ENCODE peak calls at places on chromosomes 1 and 21, in five cellular contexts. P is IMR-90, S is colonic mucosa, D is fibroblast of mammary gland, Z is breast epithelium. B is an unnamed sample.

GRCh38 chr1:170146861-170147260 is 1.1 kb downstream of the NTMT2 start:
- DNase-seq in Z (no peak), P (no peak), D (no peak), S (no peak), B (no peak)

GRCh38 chr1:162388615-162389014 is 7.1 kb downstream of the C1orf226 start:
- DNase-seq in D (peak), Z (no peak), P (no peak), S (no peak), B (peak)

GRCh38 chr1:30777906-30778155 is 20.3 kb upstream of the LAPTM5 start:
- DNase-seq in S (no peak), P (no peak), D (no peak), Z (no peak), B (no peak)

GRCh38 chr1:108041360-108042143 is 76.6 kb upstream of the VAV3 start:
- DNase-seq in S (no peak), Z (peak), D (no peak), P (no peak), B (peak)

GRCh38 chr1:72281144-72281543 is 1.2 kb downstream of the NEGR1 start:
- DNase-seq in Z (no peak), D (peak), P (peak), S (no peak), B (no peak)

GRCh38 chr1:212928323-212929281 is 21.7 kb upstream of the VASH2 start:
- DNase-seq in P (peak), D (no peak), Z (no peak), S (no peak), B (no peak)

GRCh38 chr1:34829250-34829649 is 30.3 kb downstream of the SMIM12 start:
- DNase-seq in Z (no peak), P (no peak), D (peak), S (no peak), B (no peak)

GRCh38 chr1:244970661-244971523 is 106.5 kb upstream of the HNRNPU start:
- DNase-seq in P (peak), Z (peak), S (peak), D (peak), B (peak)

GRCh38 chr1:217027403-217028080 is 304.3 kb upstream of the ESRRG start:
- DNase-seq in D (no peak), S (no peak), P (no peak), Z (no peak), B (no peak)

GRCh38 chr1:228691926-228692325 is 43.4 kb upstream of the RHOU start:
- DNase-seq in S (peak), D (peak), P (peak), Z (peak), B (peak)

GRCh38 chr1:119968068-119968492 is 71.8 kb upstream of the ADAM30 start:
- DNase-seq in Z (no peak), S (peak), D (peak), P (peak), B (peak)

GRCh38 chr1:44305962-44306422 is 49.1 kb downstream of the ERI3 start:
- DNase-seq in Z (no peak), P (no peak), S (no peak), D (no peak), B (no peak)

GRCh38 chr1:71572038-71572437 is 491.2 kb upstream of the ZRANB2 start:
- DNase-seq in P (peak), D (no peak), Z (no peak), S (no peak), B (peak)

GRCh38 chr1:154730251-154730650 is 122.3 kb upstream of the ADAR start:
- DNase-seq in S (no peak), D (peak), P (peak), Z (no peak), B (peak)

GRCh38 chr1:188129856-188130838 is 1301.4 kb downstream of the PLA2G4A start:
- DNase-seq in S (no peak), P (peak), D (no peak), Z (no peak), B (no peak)

GRCh38 chr1:185158806-185159205 is 1.8 kb downstream of the SWT1 start:
- DNase-seq in Z (no peak), S (no peak), P (no peak), D (peak), B (no peak)

GRCh38 chr1:169235568-169235967 is 129.1 kb downstream of the ATP1B1 start:
- DNase-seq in D (no peak), Z (no peak), S (no peak), P (no peak), B (no peak)

GRCh38 chr21:43657355-43658093 is 1.8 kb downstream of the HSF2BP start:
- DNase-seq in P (no peak), Z (no peak), S (peak), D (no peak), B (no peak)

GRCh38 chr1:47468759-47469404 is 31.0 kb downstream of the FOXD2 start:
- DNase-seq in P (no peak), Z (no peak), S (no peak), D (no peak), B (no peak)

GRCh38 chr21:27694667-27695066 is 727.8 kb upstream of the ADAMTS5 start:
- DNase-seq in D (no peak), Z (no peak), S (no peak), P (no peak), B (no peak)

GRCh38 chr1:91537281-91538069 is 36.8 kb downstream of the CDC7 start:
- DNase-seq in S (no peak), P (peak), D (peak), Z (peak), B (peak)

GRCh38 chr1:198523183-198523942 is 17.1 kb downstream of the ATP6V1G3 start:
- DNase-seq in P (no peak), D (no peak), Z (no peak), S (no peak), B (no peak)

GRCh38 chr1:197544130-197544529 is 231.2 kb downstream of the DENND1B start:
- DNase-seq in Z (no peak), P (no peak), D (no peak), S (no peak), B (no peak)

GRCh38 chr1:25624604-25625003 is 8.0 kb downstream of the MAN1C1 start:
- DNase-seq in D (no peak), S (no peak), P (no peak), Z (no peak), B (no peak)

GRCh38 chr1:5348732-5349465 is 643.3 kb downstream of the NPHP4 start:
- DNase-seq in Z (no peak), S (no peak), P (no peak), D (no peak), B (no peak)

GRCh38 chr1:216600730-216601426 is 122.4 kb downstream of the ESRRG start:
- DNase-seq in P (peak), D (peak), S (peak), Z (peak), B (peak)

DNA sequence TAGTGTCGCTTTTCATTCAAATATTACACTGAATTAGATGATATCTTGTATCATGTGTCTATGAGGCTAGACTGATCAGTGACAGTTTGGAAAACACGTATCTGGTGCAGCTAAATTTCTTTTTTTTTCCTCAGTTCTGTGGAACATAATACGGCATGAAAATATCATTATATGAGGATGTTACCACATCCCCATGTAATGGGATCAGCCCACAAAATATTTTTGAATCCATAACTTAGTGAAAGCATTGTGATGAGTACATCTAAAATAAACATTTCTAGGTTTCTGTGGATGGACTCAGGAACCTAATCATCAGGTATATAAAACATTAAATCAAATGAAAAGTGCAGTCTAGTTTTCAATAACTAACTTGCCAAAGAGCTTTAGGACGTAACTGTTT is 356.3 kb downstream of the USP25 start:
- DNase-seq in S (no peak), P (no peak), D (peak), Z (no peak), B (no peak)
- H3K4me3 ChIP-seq in S (no peak), P (no peak), D (no peak), Z (peak), B (no peak)

DNA sequence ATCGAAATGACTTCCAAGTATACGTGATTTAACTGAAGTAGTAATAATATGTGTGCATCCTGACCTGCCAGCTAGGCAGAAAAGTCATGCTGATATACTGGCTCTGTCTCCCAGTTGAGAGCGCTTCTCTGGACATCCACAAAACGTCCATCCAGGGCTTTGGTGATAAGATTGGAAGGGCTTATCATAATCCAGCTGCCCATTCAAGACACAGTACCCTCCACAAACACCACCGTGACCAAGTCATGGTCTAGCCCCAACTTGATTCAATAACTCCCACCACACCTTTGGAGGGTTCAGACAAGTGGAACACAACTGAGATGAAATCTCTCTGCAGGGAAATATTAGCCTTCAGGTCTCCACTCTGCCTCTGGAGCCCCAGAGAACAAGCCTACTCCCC is 76.2 kb downstream of the CD46 start:
- DNase-seq in Z (no peak), P (no peak), D (no peak), S (no peak), B (no peak)
- TF ChIP-seq CTCF in Z (no peak), P (no peak), D (no peak), S (no peak), B (no peak)

GRCh38 chr1:208253177-208253576 is 9.0 kb upstream of the PLXNA2 start:
- DNase-seq in Z (no peak), D (no peak), S (no peak), P (no peak), B (no peak)

GRCh38 chr1:208251015-208251414 is 6.8 kb upstream of the PLXNA2 start:
- DNase-seq in Z (no peak), P (no peak), S (no peak), D (no peak), B (no peak)

GRCh38 chr1:208254862-208255261 is 10.7 kb upstream of the PLXNA2 start:
- DNase-seq in P (peak), S (no peak), Z (no peak), D (peak), B (peak)

GRCh38 chr1:208254376-208254775 is 10.2 kb upstream of the PLXNA2 start:
- DNase-seq in P (no peak), D (peak), S (no peak), Z (no peak), B (no peak)

GRCh38 chr1:208252126-208252853 is 8.1 kb upstream of the PLXNA2 start:
- DNase-seq in S (no peak), D (no peak), Z (no peak), P (no peak), B (no peak)
- H3K4me3 ChIP-seq in S (no peak), D (no peak), Z (no peak), P (no peak), B (no peak)

GRCh38 chr1:248343451-248343850 is 5.1 kb upstream of the OR14C36 start:
- DNase-seq in S (no peak), P (no peak), Z (no peak), D (no peak), B (no peak)
- TF ChIP-seq CTCF in S (no peak), P (no peak), Z (no peak), D (no peak), B (no peak)

DNA sequence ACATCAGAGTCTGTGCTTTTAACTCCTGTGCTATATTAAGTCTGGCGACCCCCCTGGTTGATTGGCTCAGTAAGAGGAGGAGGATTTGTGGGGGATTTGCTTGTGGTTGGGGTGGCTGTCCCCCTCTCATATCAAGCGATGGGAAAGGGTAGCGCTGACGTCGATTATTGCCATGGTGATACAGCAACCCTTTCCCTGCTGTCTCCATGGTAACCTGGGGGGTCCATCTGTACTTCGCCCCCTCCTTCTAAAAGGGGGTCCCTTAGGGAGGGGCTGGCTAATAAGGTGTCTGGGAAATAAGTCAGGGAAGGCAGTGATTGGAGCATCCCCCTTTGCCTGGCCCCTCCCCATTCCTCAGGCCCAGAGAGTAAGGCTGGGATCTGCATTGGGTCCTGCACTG is 4.7 kb downstream of the FAM229A start:
- DNase-seq in P (no peak), D (no peak), S (no peak), Z (no peak), B (no peak)
- H3K4me3 ChIP-seq in P (no peak), D (no peak), S (no peak), Z (no peak), B (no peak)

GRCh38 chr1:42403880-42404400 is 23.3 kb downstream of the RIMKLA start:
- DNase-seq in P (no peak), S (no peak), D (no peak), Z (no peak), B (no peak)
- TF ChIP-seq CTCF in P (no peak), S (no peak), D (peak), Z (no peak), B (no peak)

GRCh38 chr1:109963864-109964263 is 20.7 kb upstream of the AHCYL1 start:
- DNase-seq in P (no peak), D (peak), S (no peak), Z (no peak), B (no peak)

GRCh38 chr1:109959974-109960744 is 24.4 kb upstream of the AHCYL1 start:
- DNase-seq in D (peak), P (peak), S (peak), Z (no peak), B (peak)

GRCh38 chr1:109959632-109959973 is 25.0 kb upstream of the AHCYL1 start:
- DNase-seq in P (no peak), Z (no peak), D (no peak), S (no peak), B (no peak)

DNA sequence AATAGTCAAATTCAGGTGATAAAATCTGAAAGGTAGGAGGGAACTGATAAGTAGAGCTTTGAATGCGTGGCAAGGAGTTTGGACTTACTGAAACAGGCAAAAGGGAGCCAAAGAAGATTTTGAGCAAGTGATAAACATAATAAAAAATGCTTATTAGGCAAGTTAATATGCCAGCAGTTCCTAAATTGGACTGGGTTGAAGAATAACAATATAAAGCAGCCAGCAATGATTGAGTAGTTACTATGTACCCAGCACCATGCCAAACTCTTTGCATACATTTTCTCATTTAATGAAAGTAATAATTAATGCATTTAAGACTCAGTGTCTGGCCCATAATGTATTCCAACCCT is 23.8 kb upstream of the AHCYL1 start:
- DNase-seq in P (no peak), D (no peak), S (no peak), Z (no peak), B (no peak)
- H3K4me3 ChIP-seq in P (no peak), D (no peak), S (no peak), Z (no peak), B (no peak)